ENCODE peak calls at places on chromosomes 3 and 15, in five cellular contexts. A is ovary, F is adipocyte, X is pancreas, J is bronchial epithelial cell. H is an unnamed sample.

GRCh38 chr15:76169013-76169412 is 109.2 kb downstream of the TMEM266 start:
- DNase-seq in F (no peak), X (no peak), A (no peak), J (peak; percentile 38), H (peak; percentile 80)

GRCh38 chr15:66619152-66619903 is 53.5 kb upstream of the LCTL start:
- DNase-seq in J (peak; percentile 57), X (peak; percentile 84), A (peak; percentile 83), F (peak; percentile 91), H (peak; percentile 90)

GRCh38 chr3:192010490-192010889 is 549.5 kb downstream of the PYDC2 start:
- DNase-seq in J (no peak), A (no peak), F (no peak), X (no peak), H (no peak)

GRCh38 chr15:41820791-41821423 is 7.0 kb upstream of the JMJD7 start:
- DNase-seq in X (peak; percentile 88), J (no peak), A (no peak), F (no peak), H (no peak)

GRCh38 chr3:183799471-183799870 is 25.9 kb downstream of the MAP6D1 start:
- DNase-seq in F (no peak), X (no peak), A (no peak), J (no peak), H (no peak)

GRCh38 chr3:79497447-79498111 is 270.2 kb downstream of the ROBO1 start:
- DNase-seq in J (peak; percentile 26), F (peak; percentile 65), X (no peak), A (no peak), H (peak; percentile 51)

GRCh38 chr3:188916934-188917391 is 254.8 kb upstream of the TPRG1 start:
- DNase-seq in J (no peak), F (no peak), X (no peak), A (no peak), H (no peak)

GRCh38 chr15:68318008-68318835 is 40.7 kb downstream of the FEM1B start:
- DNase-seq in A (no peak), X (no peak), J (no peak), F (no peak), H (no peak)

GRCh38 chr3:32596926-32597369 is 26.3 kb upstream of the DYNC1LI1 start:
- DNase-seq in A (no peak), X (no peak), J (no peak), F (peak; percentile 15), H (no peak)

GRCh38 chr3:147130461-147130860 is 275.9 kb downstream of the ZIC4 start:
- DNase-seq in F (peak; percentile 62), A (no peak), J (no peak), X (no peak), H (no peak)

GRCh38 chr3:66473637-66474036 is 27.2 kb downstream of the LRIG1 start:
- DNase-seq in A (no peak), X (no peak), J (no peak), F (peak; percentile 51), H (no peak)

GRCh38 chr3:128950223-128950938 is 43.5 kb downstream of the CFAP92 start:
- DNase-seq in F (peak; percentile 22), X (no peak), A (no peak), J (peak; percentile 22), H (peak; percentile 63)

GRCh38 chr15:52183562-52184173 is 7.5 kb downstream of the GNB5 start:
- DNase-seq in F (peak; percentile 69), J (peak; percentile 38), A (peak; percentile 75), X (peak; percentile 51), H (peak; percentile 68)

GRCh38 chr15:58441376-58442070 is 9.7 kb downstream of the LIPC start:
- DNase-seq in X (no peak), F (peak; percentile 81), A (no peak), J (peak; percentile 85), H (no peak)

GRCh38 chr3:10693457-10693856 is 122.6 kb upstream of the SLC6A11 start:
- DNase-seq in J (peak; percentile 8), X (no peak), A (no peak), F (peak; percentile 9), H (no peak)

GRCh38 chr3:193814166-193814565 is 221.2 kb downstream of the OPA1 start:
- DNase-seq in J (no peak), X (no peak), F (no peak), A (no peak), H (no peak)

GRCh38 chr15:88627463-88627862 is 6.3 kb downstream of the AEN start:
- DNase-seq in A (no peak), J (peak; percentile 42), F (no peak), X (no peak), H (no peak)

GRCh38 chr3:142735462-142735861 is 11.6 kb downstream of the TRPC1 start:
- DNase-seq in J (no peak), A (no peak), F (no peak), X (no peak), H (no peak)

GRCh38 chr15:36498922-36499321 is 80.5 kb upstream of the CDIN1 start:
- DNase-seq in X (no peak), F (no peak), A (no peak), J (no peak), H (no peak)

GRCh38 chr3:155022896-155023295 is 57.2 kb upstream of the MME start:
- DNase-seq in J (no peak), F (no peak), A (no peak), X (no peak), H (no peak)

GRCh38 chr15:67547836-67548531 is 5.5 kb downstream of the MAP2K5 start:
- DNase-seq in A (no peak), X (no peak), F (peak; percentile 57), J (peak; percentile 43), H (no peak)

GRCh38 chr15:43127752-43128151 is 5.6 kb upstream of the TMEM62 start:
- DNase-seq in J (no peak), X (no peak), A (no peak), F (no peak), H (no peak)

GRCh38 chr3:194256040-194256945 is 94.8 kb downstream of the CPN2 start:
- DNase-seq in A (no peak), F (no peak), X (peak; percentile 7), J (no peak), H (peak; percentile 35)

GRCh38 chr3:120177907-120178306 is 83.7 kb upstream of the GSK3B start:
- DNase-seq in A (no peak), F (peak; percentile 44), X (no peak), J (no peak), H (peak; percentile 56)

GRCh38 chr3:180026997-180027396 is 9.7 kb downstream of the PEX5L start:
- DNase-seq in A (no peak), X (no peak), J (no peak), F (no peak), H (no peak)

GRCh38 chr15:70149667-70150404 is 52.1 kb upstream of the TLE3 start:
- DNase-seq in A (no peak), F (peak; percentile 12), X (no peak), J (peak; percentile 45), H (no peak)

DNA sequence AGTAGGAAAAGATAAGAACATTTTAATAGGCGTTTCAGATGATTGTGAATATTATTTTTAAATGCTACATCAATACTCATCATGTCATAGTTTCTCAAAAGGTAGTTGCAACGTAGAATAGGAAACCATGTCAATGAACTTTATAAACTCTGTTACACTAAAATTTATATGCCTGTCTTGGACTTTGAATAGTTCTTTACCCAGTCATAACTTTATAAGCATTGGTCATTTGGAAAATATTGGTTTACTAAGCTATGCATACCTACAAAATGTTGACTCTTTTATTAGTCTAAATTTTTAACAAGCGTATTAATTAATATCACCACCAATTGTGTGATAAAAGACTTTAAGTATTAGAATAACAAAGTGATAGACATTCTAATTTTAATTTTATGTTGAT is 293.5 kb downstream of the CGGBP1 start:
- DNase-seq in X (no peak), A (no peak), J (no peak), F (no peak), H (no peak)
- H3K4me3 ChIP-seq in X (no peak overlapping the region), A (no peak overlapping the region), J (no peak overlapping the region), F (no peak overlapping the region), H (no peak overlapping the region)

GRCh38 chr3:58287354-58287753 is 18.7 kb upstream of the RPP14 start:
- DNase-seq in J (no peak), X (no peak), A (no peak), F (no peak), H (no peak)
- H3K4me3 ChIP-seq in J (no peak overlapping the region), X (no peak overlapping the region), A (no peak overlapping the region), F (no peak overlapping the region), H (no peak overlapping the region)

GRCh38 chr3:149657458-149657795 is 398 bp downstream of the WWTR1 start:
- DNase-seq in J (peak; percentile 54), X (no peak), A (peak; percentile 84), F (peak; percentile 81), H (peak; percentile 81)
- H3K4me3 ChIP-seq in J (peak overlapping the region; percentile 83), X (peak overlapping the region; percentile 67), A (peak overlapping the region; percentile 80), F (peak overlapping the region; percentile 94), H (peak overlapping the region; percentile 89)

GRCh38 chr3:157021679-157022078 is 138.3 kb downstream of the CCNL1 start:
- DNase-seq in F (no peak), X (no peak), A (no peak), J (no peak), H (no peak)
- H3K4me3 ChIP-seq in F (no peak overlapping the region), X (no peak overlapping the region), A (no peak overlapping the region), J (no peak overlapping the region), H (no peak overlapping the region)

H was measured in H7.